ENCODE peak calls at places on chromosomes 11 and 22, in five cellular contexts. One of them, this sample, is unnamed.
A peak's percentile ranks its signal among the peaks of the same experiment; 100 is the strongest.

GRCh38 chr11:6586434-6587359 is 16.7 kb downstream of the RRP8 start:
- DNase-seq in LHCN-M2: no peak
- DNase-seq in endothelial cell: no peak
- DNase-seq in AG09309: no peak
- DNase-seq in aorta: no peak
- DNase-seq in this sample: no peak

GRCh38 chr22:22195265-22196017 is 49.1 kb upstream of the VPREB1 start:
- DNase-seq in LHCN-M2: peak; percentile 49
- DNase-seq in endothelial cell: peak; percentile 80
- DNase-seq in AG09309: no peak
- DNase-seq in aorta: peak; percentile 65
- DNase-seq in this sample: peak; percentile 94

GRCh38 chr11:88377151-88377550 is 39.6 kb upstream of the CTSC start:
- DNase-seq in LHCN-M2: no peak
- DNase-seq in endothelial cell: no peak
- DNase-seq in AG09309: no peak
- DNase-seq in aorta: no peak
- DNase-seq in this sample: no peak

GRCh38 chr11:59625703-59626102 is 10.1 kb upstream of the OSBP start:
- DNase-seq in LHCN-M2: no peak
- DNase-seq in endothelial cell: no peak
- DNase-seq in AG09309: no peak
- DNase-seq in aorta: no peak
- DNase-seq in this sample: no peak

GRCh38 chr11:92226331-92227232 is 2.0 kb downstream of the FAT3 start:
- DNase-seq in LHCN-M2: no peak
- DNase-seq in endothelial cell: peak; percentile 55
- DNase-seq in AG09309: no peak
- DNase-seq in aorta: peak; percentile 41
- DNase-seq in this sample: peak; percentile 26

GRCh38 chr11:64331569-64332371 is 8.2 kb upstream of the CCDC88B start:
- DNase-seq in LHCN-M2: peak; percentile 91
- DNase-seq in endothelial cell: peak; percentile 51
- DNase-seq in AG09309: peak; percentile 63
- DNase-seq in aorta: peak; percentile 86
- DNase-seq in this sample: no peak

GRCh38 chr11:29159552-29160465 is 857.0 kb downstream of the KCNA4 start:
- DNase-seq in LHCN-M2: peak; percentile 83
- DNase-seq in endothelial cell: peak; percentile 70
- DNase-seq in AG09309: peak; percentile 34
- DNase-seq in aorta: peak; percentile 48
- DNase-seq in this sample: peak; percentile 30

GRCh38 chr11:93613432-93613831 is 48.0 kb upstream of the CEP295 start:
- DNase-seq in LHCN-M2: no peak
- DNase-seq in endothelial cell: no peak
- DNase-seq in AG09309: no peak
- DNase-seq in aorta: no peak
- DNase-seq in this sample: no peak

GRCh38 chr11:44797886-44798683 is 71.3 kb downstream of the TSPAN18 start:
- DNase-seq in LHCN-M2: no peak
- DNase-seq in endothelial cell: no peak
- DNase-seq in AG09309: no peak
- DNase-seq in aorta: no peak
- DNase-seq in this sample: no peak